ENCODE peak calls at places on chromosomes 3 and 15, in eight cellular contexts. One of them, this sample, is unnamed.

GRCh38 chr3:192571197-192571791 is 156.0 kb downstream of the FGF12 start:
- DNase-seq in neural crest cell: no peak
- DNase-seq in Peyer's patch: peak; percentile 47
- DNase-seq in breast epithelium: peak; percentile 34
- DNase-seq in activated CD8-positive, alpha-beta T cell treated with anti-CD3 and anti-CD28 coated beads for 36 hours: peak; percentile 3
- DNase-seq in stomach: peak; percentile 54
- DNase-seq in astrocyte of the cerebellum: peak; percentile 9
- DNase-seq in progenitor cell of endocrine pancreas: no peak
- DNase-seq in this sample: no peak

GRCh38 chr3:183895296-183895695 is 10.6 kb upstream of the PARL start:
- DNase-seq in progenitor cell of endocrine pancreas: no peak
- DNase-seq in neural crest cell: no peak
- DNase-seq in breast epithelium: no peak
- DNase-seq in Peyer's patch: no peak
- DNase-seq in stomach: no peak
- DNase-seq in activated CD8-positive, alpha-beta T cell treated with anti-CD3 and anti-CD28 coated beads for 36 hours: peak; percentile 37
- DNase-seq in astrocyte of the cerebellum: peak; percentile 24
- DNase-seq in this sample: no peak

GRCh38 chr3:33186524-33187367 is 31.9 kb downstream of the SUSD5 start:
- DNase-seq in activated CD8-positive, alpha-beta T cell treated with anti-CD3 and anti-CD28 coated beads for 36 hours: no peak
- DNase-seq in neural crest cell: no peak
- DNase-seq in astrocyte of the cerebellum: peak; percentile 29
- DNase-seq in progenitor cell of endocrine pancreas: no peak
- DNase-seq in stomach: no peak
- DNase-seq in Peyer's patch: no peak
- DNase-seq in breast epithelium: no peak
- DNase-seq in this sample: no peak

GRCh38 chr3:132432639-132433038 is 15.3 kb downstream of the DNAJC13 start:
- DNase-seq in activated CD8-positive, alpha-beta T cell treated with anti-CD3 and anti-CD28 coated beads for 36 hours: peak; percentile 15
- DNase-seq in neural crest cell: no peak
- DNase-seq in stomach: no peak
- DNase-seq in Peyer's patch: no peak
- DNase-seq in astrocyte of the cerebellum: peak; percentile 67
- DNase-seq in progenitor cell of endocrine pancreas: no peak
- DNase-seq in breast epithelium: no peak
- DNase-seq in this sample: no peak

GRCh38 chr3:47581422-47581821 is 2.8 kb upstream of the CSPG5 start:
- DNase-seq in stomach: no peak
- DNase-seq in neural crest cell: no peak
- DNase-seq in breast epithelium: no peak
- DNase-seq in progenitor cell of endocrine pancreas: no peak
- DNase-seq in activated CD8-positive, alpha-beta T cell treated with anti-CD3 and anti-CD28 coated beads for 36 hours: no peak
- DNase-seq in astrocyte of the cerebellum: no peak
- DNase-seq in Peyer's patch: no peak
- DNase-seq in this sample: no peak

GRCh38 chr3:46706771-46707582 is 5.8 kb downstream of the TMIE start:
- DNase-seq in breast epithelium: no peak
- DNase-seq in neural crest cell: no peak
- DNase-seq in activated CD8-positive, alpha-beta T cell treated with anti-CD3 and anti-CD28 coated beads for 36 hours: no peak
- DNase-seq in progenitor cell of endocrine pancreas: no peak
- DNase-seq in Peyer's patch: no peak
- DNase-seq in stomach: no peak
- DNase-seq in astrocyte of the cerebellum: no peak
- DNase-seq in this sample: peak; percentile 13

GRCh38 chr3:185726254-185726967 is 98.4 kb downstream of the IGF2BP2 start:
- DNase-seq in progenitor cell of endocrine pancreas: no peak
- DNase-seq in breast epithelium: no peak
- DNase-seq in activated CD8-positive, alpha-beta T cell treated with anti-CD3 and anti-CD28 coated beads for 36 hours: no peak
- DNase-seq in Peyer's patch: no peak
- DNase-seq in astrocyte of the cerebellum: no peak
- DNase-seq in neural crest cell: no peak
- DNase-seq in stomach: no peak
- DNase-seq in this sample: no peak

GRCh38 chr3:162996368-162996767 is 1499.8 kb downstream of the OTOL1 start:
- DNase-seq in astrocyte of the cerebellum: no peak
- DNase-seq in breast epithelium: no peak
- DNase-seq in activated CD8-positive, alpha-beta T cell treated with anti-CD3 and anti-CD28 coated beads for 36 hours: no peak
- DNase-seq in stomach: no peak
- DNase-seq in progenitor cell of endocrine pancreas: no peak
- DNase-seq in Peyer's patch: no peak
- DNase-seq in neural crest cell: no peak
- DNase-seq in this sample: no peak

GRCh38 chr3:134527037-134527436 is 41.2 kb downstream of the CEP63 start:
- DNase-seq in activated CD8-positive, alpha-beta T cell treated with anti-CD3 and anti-CD28 coated beads for 36 hours: peak; percentile 32
- DNase-seq in breast epithelium: no peak
- DNase-seq in progenitor cell of endocrine pancreas: no peak
- DNase-seq in Peyer's patch: no peak
- DNase-seq in neural crest cell: no peak
- DNase-seq in astrocyte of the cerebellum: no peak
- DNase-seq in stomach: no peak
- DNase-seq in this sample: no peak

GRCh38 chr15:75720787-75721461 is 8.3 kb upstream of the CSPG4 start:
- DNase-seq in astrocyte of the cerebellum: no peak
- DNase-seq in Peyer's patch: peak; percentile 92
- DNase-seq in stomach: peak; percentile 87
- DNase-seq in progenitor cell of endocrine pancreas: no peak
- DNase-seq in breast epithelium: peak; percentile 60
- DNase-seq in neural crest cell: no peak
- DNase-seq in activated CD8-positive, alpha-beta T cell treated with anti-CD3 and anti-CD28 coated beads for 36 hours: peak; percentile 85
- DNase-seq in this sample: no peak

GRCh38 chr3:126170073-126170916 is 10.1 kb downstream of the ALDH1L1 start:
- DNase-seq in progenitor cell of endocrine pancreas: no peak
- DNase-seq in Peyer's patch: no peak
- DNase-seq in breast epithelium: peak; percentile 28
- DNase-seq in neural crest cell: no peak
- DNase-seq in astrocyte of the cerebellum: no peak
- DNase-seq in stomach: no peak
- DNase-seq in activated CD8-positive, alpha-beta T cell treated with anti-CD3 and anti-CD28 coated beads for 36 hours: no peak
- DNase-seq in this sample: no peak

GRCh38 chr3:150370982-150371381 is 37.1 kb upstream of the TSC22D2 start:
- DNase-seq in activated CD8-positive, alpha-beta T cell treated with anti-CD3 and anti-CD28 coated beads for 36 hours: no peak
- DNase-seq in stomach: no peak
- DNase-seq in breast epithelium: no peak
- DNase-seq in astrocyte of the cerebellum: no peak
- DNase-seq in neural crest cell: no peak
- DNase-seq in Peyer's patch: no peak
- DNase-seq in progenitor cell of endocrine pancreas: no peak
- DNase-seq in this sample: no peak

GRCh38 chr3:158909870-158910269 is 108.0 kb downstream of the MFSD1 start:
- DNase-seq in Peyer's patch: no peak
- DNase-seq in breast epithelium: no peak
- DNase-seq in progenitor cell of endocrine pancreas: no peak
- DNase-seq in neural crest cell: no peak
- DNase-seq in astrocyte of the cerebellum: no peak
- DNase-seq in activated CD8-positive, alpha-beta T cell treated with anti-CD3 and anti-CD28 coated beads for 36 hours: no peak
- DNase-seq in stomach: no peak
- DNase-seq in this sample: no peak

GRCh38 chr3:177516130-177517011 is 319.1 kb upstream of the TBL1XR1 start:
- DNase-seq in Peyer's patch: no peak
- DNase-seq in progenitor cell of endocrine pancreas: no peak
- DNase-seq in stomach: no peak
- DNase-seq in activated CD8-positive, alpha-beta T cell treated with anti-CD3 and anti-CD28 coated beads for 36 hours: no peak
- DNase-seq in neural crest cell: peak; percentile 12
- DNase-seq in astrocyte of the cerebellum: peak; percentile 96
- DNase-seq in breast epithelium: peak; percentile 54
- DNase-seq in this sample: no peak

GRCh38 chr3:15490158-15490557 is 31.3 kb downstream of the COLQ start:
- DNase-seq in astrocyte of the cerebellum: no peak
- DNase-seq in stomach: no peak
- DNase-seq in Peyer's patch: no peak
- DNase-seq in breast epithelium: no peak
- DNase-seq in activated CD8-positive, alpha-beta T cell treated with anti-CD3 and anti-CD28 coated beads for 36 hours: no peak
- DNase-seq in neural crest cell: no peak
- DNase-seq in progenitor cell of endocrine pancreas: no peak
- DNase-seq in this sample: no peak
- TF ChIP-seq CTCF in astrocyte of the cerebellum: no peak
- TF ChIP-seq CTCF in stomach: no peak
- TF ChIP-seq CTCF in Peyer's patch: no peak
- TF ChIP-seq CTCF in breast epithelium: no peak
- TF ChIP-seq CTCF in activated CD8-positive, alpha-beta T cell treated with anti-CD3 and anti-CD28 coated beads for 36 hours: no peak
- TF ChIP-seq CTCF in neural crest cell: no peak
- TF ChIP-seq CTCF in progenitor cell of endocrine pancreas: no peak
- TF ChIP-seq CTCF in this sample: no peak

DNA sequence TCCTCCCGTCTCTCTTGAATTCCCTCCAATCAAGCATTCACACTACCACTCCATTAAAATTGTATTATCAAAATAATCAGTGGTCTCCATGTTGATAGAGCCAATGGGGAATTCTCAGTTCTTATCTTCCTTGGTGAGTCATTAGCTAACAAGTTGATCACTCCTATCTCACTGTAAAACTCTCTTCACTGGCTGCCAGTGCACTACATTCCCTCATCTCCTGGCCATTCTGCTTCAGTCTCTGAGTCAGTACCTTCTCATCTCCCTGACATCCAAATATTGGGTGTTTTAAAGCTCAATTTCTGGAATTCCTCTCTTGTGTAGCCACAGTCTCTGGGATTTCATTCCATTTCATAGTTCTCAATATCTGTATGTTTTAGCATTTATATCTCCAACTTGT is 175.2 kb downstream of the ALDH1A2 start:
- DNase-seq in breast epithelium: no peak
- DNase-seq in Peyer's patch: no peak
- DNase-seq in stomach: no peak
- DNase-seq in activated CD8-positive, alpha-beta T cell treated with anti-CD3 and anti-CD28 coated beads for 36 hours: no peak
- DNase-seq in astrocyte of the cerebellum: no peak
- DNase-seq in neural crest cell: no peak
- DNase-seq in progenitor cell of endocrine pancreas: no peak
- DNase-seq in this sample: no peak
- TF ChIP-seq CTCF in breast epithelium: no peak
- TF ChIP-seq CTCF in Peyer's patch: no peak
- TF ChIP-seq CTCF in stomach: no peak
- TF ChIP-seq CTCF in activated CD8-positive, alpha-beta T cell treated with anti-CD3 and anti-CD28 coated beads for 36 hours: no peak
- TF ChIP-seq CTCF in astrocyte of the cerebellum: no peak
- TF ChIP-seq CTCF in neural crest cell: no peak
- TF ChIP-seq CTCF in progenitor cell of endocrine pancreas: no peak
- TF ChIP-seq CTCF in this sample: no peak

GRCh38 chr3:42545284-42545900 is 36.4 kb downstream of the SEC22C start:
- DNase-seq in progenitor cell of endocrine pancreas: no peak
- DNase-seq in neural crest cell: no peak
- DNase-seq in stomach: no peak
- DNase-seq in breast epithelium: no peak
- DNase-seq in activated CD8-positive, alpha-beta T cell treated with anti-CD3 and anti-CD28 coated beads for 36 hours: no peak
- DNase-seq in astrocyte of the cerebellum: no peak
- DNase-seq in Peyer's patch: no peak
- DNase-seq in this sample: no peak

GRCh38 chr3:42547401-42547945 is 34.3 kb downstream of the SEC22C start:
- DNase-seq in Peyer's patch: peak; percentile 81
- DNase-seq in progenitor cell of endocrine pancreas: peak; percentile 64
- DNase-seq in stomach: peak; percentile 82
- DNase-seq in neural crest cell: peak; percentile 66
- DNase-seq in astrocyte of the cerebellum: peak; percentile 32
- DNase-seq in breast epithelium: peak; percentile 43
- DNase-seq in activated CD8-positive, alpha-beta T cell treated with anti-CD3 and anti-CD28 coated beads for 36 hours: peak; percentile 72
- DNase-seq in this sample: peak; percentile 57

GRCh38 chr3:42541079-42541478 is 38.6 kb downstream of the VIPR1 start:
- DNase-seq in activated CD8-positive, alpha-beta T cell treated with anti-CD3 and anti-CD28 coated beads for 36 hours: no peak
- DNase-seq in Peyer's patch: no peak
- DNase-seq in stomach: no peak
- DNase-seq in progenitor cell of endocrine pancreas: no peak
- DNase-seq in neural crest cell: no peak
- DNase-seq in astrocyte of the cerebellum: no peak
- DNase-seq in breast epithelium: no peak
- DNase-seq in this sample: no peak

GRCh38 chr3:42546691-42547213 is 35.0 kb downstream of the SEC22C start:
- DNase-seq in activated CD8-positive, alpha-beta T cell treated with anti-CD3 and anti-CD28 coated beads for 36 hours: no peak
- DNase-seq in progenitor cell of endocrine pancreas: no peak
- DNase-seq in neural crest cell: no peak
- DNase-seq in stomach: no peak
- DNase-seq in astrocyte of the cerebellum: no peak
- DNase-seq in Peyer's patch: no peak
- DNase-seq in breast epithelium: no peak
- DNase-seq in this sample: no peak

DNA sequence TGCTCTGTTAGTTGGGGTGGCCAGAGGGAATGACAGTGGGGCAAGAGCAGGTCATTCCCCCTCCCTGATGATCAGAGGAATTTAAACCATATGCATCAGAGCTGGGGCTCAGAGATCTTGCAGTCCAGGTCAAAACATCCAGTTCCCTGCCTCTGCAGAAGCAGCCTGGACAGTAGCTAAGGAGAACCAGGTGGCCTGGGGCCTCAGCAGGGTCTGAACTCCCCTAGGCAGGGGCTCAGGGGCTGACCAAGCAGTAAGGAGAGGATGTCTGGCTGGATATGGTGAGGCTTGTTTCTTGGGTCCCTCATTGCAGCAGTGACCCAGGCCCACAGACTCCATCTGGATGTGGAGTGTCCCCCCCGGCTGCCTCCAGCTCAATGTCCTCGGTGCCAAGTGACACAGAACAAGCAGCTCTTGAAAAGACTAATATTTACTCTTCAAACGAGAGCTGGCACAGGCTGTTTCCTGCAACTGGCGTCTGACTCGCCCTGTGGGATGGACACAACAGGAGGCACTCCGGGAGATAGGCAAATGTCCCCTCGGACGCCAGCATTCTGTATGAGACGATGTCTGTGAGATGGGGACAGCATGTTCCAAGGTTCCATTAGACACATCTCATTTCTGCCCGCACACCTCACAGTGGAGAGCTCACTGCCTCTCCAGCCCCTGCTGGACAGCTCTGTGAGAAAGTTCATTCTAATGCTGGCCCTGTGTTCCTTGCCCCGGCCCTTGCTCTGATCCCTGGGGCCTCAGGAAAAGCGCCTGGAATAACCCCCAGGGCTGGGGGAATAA is 37.1 kb downstream of the SEC22C start:
- DNase-seq in activated CD8-positive, alpha-beta T cell treated with anti-CD3 and anti-CD28 coated beads for 36 hours: no peak
- DNase-seq in neural crest cell: no peak
- DNase-seq in Peyer's patch: peak; percentile 67
- DNase-seq in progenitor cell of endocrine pancreas: no peak
- DNase-seq in astrocyte of the cerebellum: no peak
- DNase-seq in stomach: peak; percentile 85
- DNase-seq in breast epithelium: peak; percentile 61
- DNase-seq in this sample: no peak
- TF ChIP-seq CTCF in activated CD8-positive, alpha-beta T cell treated with anti-CD3 and anti-CD28 coated beads for 36 hours: no peak
- TF ChIP-seq CTCF in neural crest cell: no peak
- TF ChIP-seq CTCF in Peyer's patch: no peak
- TF ChIP-seq CTCF in progenitor cell of endocrine pancreas: peak; percentile 30
- TF ChIP-seq CTCF in astrocyte of the cerebellum: peak; percentile 13
- TF ChIP-seq CTCF in stomach: no peak
- TF ChIP-seq CTCF in breast epithelium: no peak
- TF ChIP-seq CTCF in this sample: no peak

DNA sequence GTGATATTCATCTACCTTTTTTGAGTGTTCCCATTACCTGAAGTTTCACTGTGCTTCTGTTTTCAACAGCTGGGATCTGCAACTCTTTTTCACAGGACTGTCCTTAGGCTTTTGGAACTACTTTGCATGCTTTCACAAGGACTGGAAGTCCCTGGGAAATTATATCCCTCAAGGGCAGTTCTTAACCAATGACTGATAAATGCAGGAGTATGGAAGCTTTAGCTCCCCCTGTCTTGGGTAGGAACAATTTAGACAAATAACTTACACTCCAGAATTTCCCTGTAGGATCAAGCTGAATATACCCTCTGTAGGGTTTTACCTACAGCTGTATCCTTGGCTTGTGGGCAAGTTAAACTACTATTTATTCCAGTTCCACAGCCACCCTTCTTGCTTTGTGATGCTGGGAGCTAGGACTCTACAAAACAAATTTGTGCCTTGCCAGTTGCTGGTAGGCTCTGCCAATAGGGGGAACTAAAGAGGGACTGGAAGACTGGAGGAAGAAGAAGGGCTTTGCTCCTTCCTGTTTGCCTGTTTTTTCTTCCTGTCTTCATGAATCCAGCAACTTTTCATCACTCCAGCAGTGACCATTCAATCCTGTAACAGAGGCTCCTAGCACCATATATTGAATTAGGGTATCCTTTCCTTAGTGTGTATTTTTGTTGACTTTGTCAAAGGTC is 6.8 kb upstream of the ZNF280D start:
- DNase-seq in stomach: no peak
- DNase-seq in Peyer's patch: no peak
- DNase-seq in activated CD8-positive, alpha-beta T cell treated with anti-CD3 and anti-CD28 coated beads for 36 hours: peak; percentile 5
- DNase-seq in progenitor cell of endocrine pancreas: no peak
- DNase-seq in neural crest cell: no peak
- DNase-seq in breast epithelium: no peak
- DNase-seq in astrocyte of the cerebellum: no peak
- DNase-seq in this sample: no peak
- TF ChIP-seq CTCF in stomach: no peak
- TF ChIP-seq CTCF in Peyer's patch: no peak
- TF ChIP-seq CTCF in activated CD8-positive, alpha-beta T cell treated with anti-CD3 and anti-CD28 coated beads for 36 hours: peak; percentile 43
- TF ChIP-seq CTCF in progenitor cell of endocrine pancreas: no peak
- TF ChIP-seq CTCF in neural crest cell: no peak
- TF ChIP-seq CTCF in breast epithelium: no peak
- TF ChIP-seq CTCF in astrocyte of the cerebellum: no peak
- TF ChIP-seq CTCF in this sample: no peak